ENCODE peak calls at places on chromosomes 11 and 22, in six cellular contexts. U, V, Y, D, P and Z are unnamed samples.

GRCh38 chr11:45169310-45170072 is 23.1 kb downstream of the PRDM11 start:
- DNase-seq in U (no peak), V (no peak), Y (no peak), D (no peak), P (peak), Z (no peak)

GRCh38 chr11:7977251-7977917 is 9.8 kb upstream of the EIF3F start:
- DNase-seq in U (no peak), V (no peak), Y (no peak), D (no peak), P (peak), Z (no peak)

GRCh38 chr11:20623258-20623657 is 23.9 kb downstream of the SLC6A5 start:
- DNase-seq in U (no peak), V (no peak), Y (no peak), D (no peak), P (no peak), Z (no peak)

GRCh38 chr22:49905465-49905864 is 12.8 kb downstream of the ALG12 start:
- DNase-seq in U (no peak), V (no peak), Y (no peak), D (no peak), P (no peak), Z (no peak)

GRCh38 chr11:86523738-86524602 is 148.4 kb downstream of the ME3 start:
- DNase-seq in U (no peak), V (no peak), Y (no peak), D (no peak), P (peak), Z (no peak)

GRCh38 chr22:49532831-49533802 is 294.6 kb downstream of the BRD1 start:
- DNase-seq in U (peak), V (no peak), Y (no peak), D (no peak), P (no peak), Z (no peak)

GRCh38 chr11:36672815-36673450 is 74.9 kb upstream of the RAG2 start:
- DNase-seq in U (peak), V (no peak), Y (no peak), D (no peak), P (peak), Z (no peak)

GRCh38 chr22:20128902-20129746 is 2.5 kb upstream of the ZDHHC8 start:
- DNase-seq in U (no peak), V (no peak), Y (peak), D (no peak), P (peak), Z (no peak)

GRCh38 chr11:113549611-113550061 is 74.4 kb upstream of the DRD2 start:
- DNase-seq in U (no peak), V (no peak), Y (no peak), D (peak), P (no peak), Z (no peak)

GRCh38 chr22:50568626-50569025 is 5.9 kb upstream of the SYCE3 start:
- DNase-seq in U (no peak), V (no peak), Y (no peak), D (no peak), P (no peak), Z (no peak)

GRCh38 chr11:19905280-19905853 is 192.7 kb downstream of the NAV2 start:
- DNase-seq in U (peak), V (no peak), Y (no peak), D (no peak), P (peak), Z (no peak)

GRCh38 chr11:132099692-132100091 is 729.3 kb downstream of the NTM start:
- DNase-seq in U (no peak), V (peak), Y (no peak), D (no peak), P (no peak), Z (peak)

GRCh38 chr11:84812351-84813083 is 814.6 kb downstream of the DLG2 start:
- DNase-seq in U (no peak), V (no peak), Y (no peak), D (no peak), P (no peak), Z (no peak)

GRCh38 chr22:19797086-19797485 is 36.5 kb downstream of the TBX1 start:
- DNase-seq in U (no peak), V (no peak), Y (no peak), D (no peak), P (no peak), Z (peak)

GRCh38 chr22:37190262-37190780 is 2.3 kb upstream of the C1QTNF6 start:
- DNase-seq in U (no peak), V (no peak), Y (no peak), D (no peak), P (no peak), Z (no peak)

GRCh38 chr22:30824096-30824495 is 129.4 kb downstream of the OSBP2 start:
- DNase-seq in U (no peak), V (no peak), Y (no peak), D (peak), P (no peak), Z (no peak)

GRCh38 chr11:62141111-62142042 is 17.6 kb downstream of the INCENP start:
- DNase-seq in U (no peak), V (no peak), Y (no peak), D (peak), P (no peak), Z (no peak)

GRCh38 chr11:29271616-29272015 is 745.2 kb downstream of the KCNA4 start:
- DNase-seq in U (no peak), V (no peak), Y (no peak), D (no peak), P (no peak), Z (no peak)

GRCh38 chr11:82701847-82702520 is 31.7 kb downstream of the FAM181B start:
- DNase-seq in U (peak), V (peak), Y (peak), D (no peak), P (peak), Z (no peak)

GRCh38 chr11:57349491-57350274 is 11.5 kb downstream of the P2RX3 start:
- DNase-seq in U (peak), V (peak), Y (peak), D (peak), P (peak), Z (peak)

GRCh38 chr11:19193916-19194315 is 7.9 kb downstream of the CSRP3 start:
- DNase-seq in U (no peak), V (no peak), Y (no peak), D (no peak), P (no peak), Z (no peak)

GRCh38 chr11:47565340-47566165 is at the start of gene PTPMT1:
- DNase-seq in U (peak), V (peak), Y (peak), D (peak), P (peak), Z (peak)

GRCh38 chr11:25242928-25243327 is 746.1 kb downstream of the LUZP2 start:
- DNase-seq in U (no peak), V (no peak), Y (no peak), D (no peak), P (no peak), Z (no peak)

GRCh38 chr11:69396051-69396947 is 85.2 kb upstream of the LINC01488 start:
- DNase-seq in U (no peak), V (no peak), Y (no peak), D (no peak), P (no peak), Z (peak)

GRCh38 chr11:65503923-65504670 is 5.3 kb downstream of the MALAT1 start:
- DNase-seq in U (no peak), V (no peak), Y (no peak), D (no peak), P (peak), Z (no peak)

GRCh38 chr11:129418039-129418438 is 42.4 kb downstream of the BARX2 start:
- DNase-seq in U (no peak), V (peak), Y (no peak), D (no peak), P (no peak), Z (no peak)

GRCh38 chr22:24683671-24684070 is 80.7 kb downstream of the GGT1 start:
- DNase-seq in U (no peak), V (no peak), Y (no peak), D (no peak), P (peak), Z (no peak)